ENCODE peak calls at places on chromosomes 16 and 17, in nine cellular contexts. E is stimulated activated CD4-positive, alpha-beta T cell treated with anti-CD3 and anti-CD28 coated beads, Interleukin-15, amount 100 ng/mL, for 48 hours; B is NCI-H1105 treated with DMSO at 0.1 percent for 48 hours; N is CD4-positive, alpha-beta T cell; L is NCI-H774; O is choroid plexus epithelial cell; K is upper lobe of right lung; A is activated naive CD4-positive, alpha-beta T cell; X is WERI-Rb-1. R is an unnamed sample.

GRCh38 chr17:56471661-56472060 is 121.8 kb upstream of the NOG start:
- DNase-seq in E (no peak), B (no peak), N (no peak), L (no peak), O (no peak), K (no peak), A (no peak), X (no peak), R (no peak)

GRCh38 chr17:76529643-76530488 is 7.6 kb downstream of the CYGB start:
- DNase-seq in E (no peak), B (no peak), N (no peak), L (no peak), O (peak; percentile 77), K (peak; percentile 87), A (no peak), X (peak; percentile 70), R (peak; percentile 81)

GRCh38 chr16:17070882-17071592 is 399.7 kb downstream of the XYLT1 start:
- DNase-seq in E (peak; percentile 74), B (peak; percentile 87), N (peak; percentile 90), L (peak; percentile 74), O (no peak), K (peak; percentile 73), A (peak; percentile 52), X (no peak), R (peak; percentile 33)

GRCh38 chr17:81094224-81094743 is 59.3 kb downstream of the BAIAP2 start:
- DNase-seq in E (no peak), B (no peak), N (no peak), L (no peak), O (no peak), K (no peak), A (no peak), X (no peak), R (no peak)

GRCh38 chr16:52068447-52069074 is 478.4 kb downstream of the TOX3 start:
- DNase-seq in E (no peak), B (peak; percentile 84), N (no peak), L (peak; percentile 76), O (peak; percentile 16), K (no peak), A (no peak), X (peak; percentile 32), R (peak; percentile 35)

GRCh38 chr16:8594149-8594666 is 3.9 kb upstream of the TMEM114 start:
- DNase-seq in E (no peak), B (no peak), N (no peak), L (no peak), O (no peak), K (no peak), A (no peak), X (no peak), R (no peak)

GRCh38 chr16:89407925-89408300 is 82.4 kb downstream of the ANKRD11 start:
- DNase-seq in E (no peak), B (no peak), N (no peak), L (no peak), O (peak; percentile 33), K (no peak), A (no peak), X (no peak), R (peak; percentile 64)

GRCh38 chr17:62963296-62963695 is 2.7 kb upstream of the TANC2 start:
- DNase-seq in E (no peak), B (no peak), N (no peak), L (no peak), O (no peak), K (no peak), A (no peak), X (no peak), R (peak; percentile 90)

GRCh38 chr16:27347930-27348685 is 34.3 kb downstream of the IL4R start:
- DNase-seq in E (no peak), B (no peak), N (no peak), L (no peak), O (no peak), K (no peak), A (no peak), X (no peak), R (no peak)

GRCh38 chr16:71840052-71840451 is 5.7 kb upstream of the ATXN1L start:
- DNase-seq in E (no peak), B (no peak), N (no peak), L (no peak), O (no peak), K (no peak), A (no peak), X (no peak), R (peak; percentile 84)

GRCh38 chr17:50495217-50495823 is 12.9 kb upstream of the MYCBPAP start:
- DNase-seq in E (no peak), B (no peak), N (no peak), L (no peak), O (no peak), K (no peak), A (no peak), X (no peak), R (no peak)

GRCh38 chr17:9519873-9520272 is 55.7 kb downstream of the STX8 start:
- DNase-seq in E (no peak), B (no peak), N (no peak), L (no peak), O (no peak), K (no peak), A (no peak), X (no peak), R (no peak)

GRCh38 chr16:48592839-48593429 is 17.0 kb downstream of the N4BP1 start:
- DNase-seq in E (no peak), B (no peak), N (no peak), L (no peak), O (no peak), K (no peak), A (no peak), X (no peak), R (no peak)

GRCh38 chr16:14071576-14072271 is 605 bp downstream of the MRTFB start:
- DNase-seq in E (no peak), B (peak; percentile 21), N (no peak), L (no peak), O (no peak), K (no peak), A (peak; percentile 29), X (peak; percentile 35), R (peak; percentile 25)

GRCh38 chr16:58200398-58200797 is 2.5 kb upstream of the CSNK2A2 start:
- DNase-seq in E (no peak), B (no peak), N (no peak), L (no peak), O (no peak), K (no peak), A (no peak), X (no peak), R (no peak)

GRCh38 chr17:49514374-49514738 is 19.3 kb downstream of the NGFR start:
- DNase-seq in E (no peak), B (no peak), N (no peak), L (no peak), O (peak; percentile 52), K (no peak), A (no peak), X (peak; percentile 70), R (peak; percentile 36)

GRCh38 chr17:41634639-41635038 is 10.3 kb upstream of the KRT17 start:
- DNase-seq in E (no peak), B (no peak), N (no peak), L (no peak), O (no peak), K (no peak), A (no peak), X (no peak), R (no peak)

GRCh38 chr17:81027591-81028505 is 7.1 kb upstream of the BAIAP2 start:
- DNase-seq in E (no peak), B (peak; percentile 26), N (no peak), L (no peak), O (no peak), K (peak; percentile 70), A (no peak), X (peak; percentile 77), R (no peak)

GRCh38 chr17:71866095-71866494 is 254.7 kb upstream of the SOX9 start:
- DNase-seq in E (no peak), B (no peak), N (no peak), L (no peak), O (no peak), K (no peak), A (no peak), X (no peak), R (no peak)

GRCh38 chr17:58918072-58918471 is 162.4 kb downstream of the PPM1E start:
- DNase-seq in E (no peak), B (no peak), N (no peak), L (peak; percentile 13), O (no peak), K (no peak), A (no peak), X (no peak), R (no peak)

GRCh38 chr17:51164911-51165679 is 1.1 kb upstream of the NME2 start:
- DNase-seq in E (no peak), B (peak; percentile 10), N (no peak), L (peak; percentile 28), O (no peak), K (no peak), A (no peak), X (peak; percentile 69), R (no peak)

GRCh38 chr17:19727466-19728113 is 11.2 kb upstream of the SLC47A2 start:
- DNase-seq in E (no peak), B (peak; percentile 70), N (no peak), L (no peak), O (peak; percentile 94), K (no peak), A (no peak), X (no peak), R (peak; percentile 89)

GRCh38 chr17:50279181-50279526 is 4.9 kb downstream of the TMEM92 start:
- DNase-seq in E (no peak), B (no peak), N (no peak), L (no peak), O (no peak), K (no peak), A (no peak), X (no peak), R (peak; percentile 52)

GRCh38 chr16:55622930-55623561 is 32.7 kb upstream of the SLC6A2 start:
- DNase-seq in E (no peak), B (no peak), N (no peak), L (no peak), O (no peak), K (no peak), A (no peak), X (peak; percentile 48), R (no peak)

GRCh38 chr17:78313735-78314648 is 45.9 kb downstream of the SOCS3 start:
- DNase-seq in E (peak; percentile 71), B (peak; percentile 45), N (peak; percentile 63), L (peak; percentile 95), O (peak; percentile 87), K (peak; percentile 94), A (no peak), X (no peak), R (peak; percentile 77)

GRCh38 chr16:87125206-87126155 is 191.7 kb downstream of the C16orf95 start:
- DNase-seq in E (no peak), B (no peak), N (no peak), L (no peak), O (no peak), K (no peak), A (no peak), X (peak; percentile 50), R (no peak)

GRCh38 chr17:72426321-72426720 is 305.5 kb downstream of the SOX9 start:
- DNase-seq in E (no peak), B (no peak), N (no peak), L (no peak), O (no peak), K (no peak), A (no peak), X (peak; percentile 64), R (no peak)

GRCh38 chr17:8120520-8121443 is 2.5 kb upstream of the ALOXE3 start:
- DNase-seq in E (peak; percentile 74), B (peak; percentile 74), N (peak; percentile 64), L (peak; percentile 24), O (peak; percentile 72), K (peak; percentile 85), A (peak; percentile 64), X (peak; percentile 85), R (peak; percentile 83)

GRCh38 chr16:84607694-84608093 is 10.2 kb downstream of the COTL1 start:
- DNase-seq in E (no peak), B (no peak), N (no peak), L (no peak), O (no peak), K (no peak), A (no peak), X (no peak), R (no peak)

GRCh38 chr17:75260679-75261335 is 599 bp downstream of the GGA3 start:
- DNase-seq in E (peak; percentile 21), B (no peak), N (no peak), L (no peak), O (peak; percentile 35), K (no peak), A (peak; percentile 66), X (no peak), R (peak; percentile 52)

R was measured in GM23248.